ENCODE peak calls at places on chromosome 1, in five cellular contexts. S is epithelial cell of esophagus; U is stimulated activated CD4-positive, alpha-beta T cell treated with anti-CD3 and anti-CD28 coated beads, Interleukin-1b, Interleukin-23, amount 100 ng/mL, for 1 hour; L is CD8-positive, alpha-beta memory T cell; X is AG09319. O is an unnamed sample.

GRCh38 chr1:176479920-176480319 is 16.9 kb downstream of the PAPPA2 start:
- DNase-seq in S (no peak), U (no peak), L (no peak), X (no peak), O (no peak)

GRCh38 chr1:32068891-32069590 is 3.7 kb upstream of the TMEM39B start:
- DNase-seq in S (peak; percentile 40), U (no peak), L (no peak), X (no peak), O (no peak)

GRCh38 chr1:64392109-64392508 is 77.8 kb upstream of the CACHD1 start:
- DNase-seq in S (peak; percentile 68), U (no peak), L (no peak), X (no peak), O (no peak)

GRCh38 chr1:22314676-22315075 is 137.0 kb upstream of the ZBTB40 start:
- DNase-seq in S (no peak), U (no peak), L (no peak), X (no peak), O (no peak)

GRCh38 chr1:39048745-39049370 is 22.7 kb downstream of the NDUFS5 start:
- DNase-seq in S (no peak), U (no peak), L (no peak), X (no peak), O (no peak)

GRCh38 chr1:207886227-207886626 is 24.7 kb downstream of the CD34 start:
- DNase-seq in S (no peak), U (no peak), L (no peak), X (no peak), O (no peak)

GRCh38 chr1:92961896-92962752 is 862 bp upstream of the DIPK1A start:
- DNase-seq in S (peak; percentile 88), U (peak; percentile 50), L (peak; percentile 46), X (peak; percentile 67), O (peak; percentile 68)

GRCh38 chr1:38274974-38275373 is 228.4 kb upstream of the POU3F1 start:
- DNase-seq in S (no peak), U (no peak), L (no peak), X (no peak), O (no peak)

GRCh38 chr1:5905431-5905830 is 86.8 kb downstream of the NPHP4 start:
- DNase-seq in S (no peak), U (no peak), L (no peak), X (no peak), O (no peak)

GRCh38 chr1:32151319-32151787 is 28.1 kb upstream of the TXLNA start:
- DNase-seq in S (peak; percentile 60), U (no peak), L (no peak), X (peak; percentile 0), O (no peak)

GRCh38 chr1:218865591-218865990 is 308.1 kb upstream of the LYPLAL1 start:
- DNase-seq in S (peak; percentile 57), U (no peak), L (no peak), X (no peak), O (no peak)

GRCh38 chr1:180462099-180462498 is 40.3 kb downstream of the ACBD6 start:
- DNase-seq in S (peak; percentile 16), U (no peak), L (no peak), X (no peak), O (no peak)

GRCh38 chr1:156524985-156525590 is 24.5 kb upstream of the MEF2D start:
- DNase-seq in S (no peak), U (no peak), L (no peak), X (no peak), O (no peak)

GRCh38 chr1:59272507-59272906 is 24.4 kb upstream of the FGGY start:
- DNase-seq in S (peak; percentile 68), U (no peak), L (no peak), X (no peak), O (no peak)

GRCh38 chr1:47697616-47698335 is 259.9 kb downstream of the FOXD2 start:
- DNase-seq in S (no peak), U (no peak), L (no peak), X (no peak), O (no peak)